ENCODE peak calls at places on chromosomes 5 and 9, in five cellular contexts. F is H1, W is GM12891, Z is HepG2, J is GM12878. X is an unnamed sample.

GRCh38 chr5:177496111-177497010 is 1.0 kb downstream of the PDLIM7 start:
- DNase-seq in F (no peak), W (peak; percentile 65), Z (peak; percentile 85), J (no peak), X (no peak)

GRCh38 chr5:91111473-91112238 is 271.5 kb downstream of the ARRDC3 start:
- DNase-seq in F (no peak), W (no peak), Z (no peak), J (no peak), X (no peak)

GRCh38 chr5:73545403-73545779 is 20.0 kb downstream of the ANKRA2 start:
- DNase-seq in F (no peak), W (no peak), Z (peak; percentile 66), J (no peak), X (no peak)

GRCh38 chr5:133744909-133745308 is 132.6 kb upstream of the FSTL4 start:
- DNase-seq in F (no peak), W (no peak), Z (no peak), J (no peak), X (no peak)

GRCh38 chr5:45765561-45765960 is 69.4 kb upstream of the HCN1 start:
- DNase-seq in F (no peak), W (no peak), Z (no peak), J (no peak), X (no peak)

GRCh38 chr5:74640450-74641013 is at the start of gene ENC1:
- DNase-seq in F (peak; percentile 87), W (peak; percentile 56), Z (peak; percentile 95), J (no peak), X (peak; percentile 55)

GRCh38 chr9:33510264-33511183 is 13.5 kb upstream of the ANKRD18B start:
- DNase-seq in F (no peak), W (peak; percentile 4), Z (no peak), J (no peak), X (no peak)

GRCh38 chr9:109440797-109441287 is 57.3 kb downstream of the PTPN3 start:
- DNase-seq in F (no peak), W (peak; percentile 50), Z (peak; percentile 82), J (no peak), X (no peak)

GRCh38 chr9:21994526-21994995 is at the start of gene CDKN2B-AS1:
- DNase-seq in F (no peak), W (no peak), Z (no peak), J (no peak), X (peak; percentile 46)

GRCh38 chr5:15082096-15082495 is 210.5 kb upstream of the ANKH start:
- DNase-seq in F (no peak), W (no peak), Z (no peak), J (no peak), X (no peak)

GRCh38 chr9:127682351-127683136 is 24.2 kb upstream of the CFAP157 start:
- DNase-seq in F (no peak), W (no peak), Z (no peak), J (no peak), X (no peak)

GRCh38 chr9:111632051-111632450 is 917 bp downstream of the DNAJC25 start:
- DNase-seq in F (no peak), W (no peak), Z (peak; percentile 23), J (no peak), X (no peak)

GRCh38 chr9:14092344-14092743 is 221.6 kb downstream of the NFIB start:
- DNase-seq in F (no peak), W (no peak), Z (no peak), J (no peak), X (no peak)

GRCh38 chr5:59040804-59041201 is 457.9 kb downstream of the RAB3C start:
- DNase-seq in F (no peak), W (no peak), Z (no peak), J (no peak), X (no peak)

GRCh38 chr5:13378073-13378472 is 566.4 kb downstream of the DNAH5 start:
- DNase-seq in F (no peak), W (no peak), Z (no peak), J (no peak), X (no peak)

GRCh38 chr5:133848306-133848924 is 120.0 kb downstream of the C5orf15 start:
- DNase-seq in F (no peak), W (no peak), Z (peak; percentile 20), J (no peak), X (no peak)

GRCh38 chr5:69308046-69308553 is 24.5 kb downstream of the CCDC125 start:
- DNase-seq in F (no peak), W (no peak), Z (no peak), J (no peak), X (no peak)

GRCh38 chr5:65778126-65778525 is 56.1 kb downstream of the NLN start:
- DNase-seq in F (no peak), W (no peak), Z (no peak), J (no peak), X (no peak)

GRCh38 chr9:20490246-20490834 is 132.0 kb downstream of the MLLT3 start:
- DNase-seq in F (no peak), W (no peak), Z (no peak), J (no peak), X (no peak)

GRCh38 chr9:85617271-85617670 is 124.5 kb downstream of the AGTPBP1 start:
- DNase-seq in F (no peak), W (no peak), Z (no peak), J (no peak), X (no peak)

GRCh38 chr5:81315336-81315735 is 13.9 kb downstream of the ZCCHC9 start:
- DNase-seq in F (no peak), W (no peak), Z (no peak), J (no peak), X (no peak)

GRCh38 chr5:42360641-42361320 is 62.5 kb upstream of the GHR start:
- DNase-seq in F (peak; percentile 43), W (no peak), Z (no peak), J (no peak), X (no peak)

GRCh38 chr5:42361321-42361688 is 61.9 kb upstream of the GHR start:
- DNase-seq in F (no peak), W (no peak), Z (no peak), J (no peak), X (no peak)

GRCh38 chr5:42366051-42366450 is 57.2 kb upstream of the GHR start:
- DNase-seq in F (no peak), W (no peak), Z (no peak), J (no peak), X (no peak)

DNA sequence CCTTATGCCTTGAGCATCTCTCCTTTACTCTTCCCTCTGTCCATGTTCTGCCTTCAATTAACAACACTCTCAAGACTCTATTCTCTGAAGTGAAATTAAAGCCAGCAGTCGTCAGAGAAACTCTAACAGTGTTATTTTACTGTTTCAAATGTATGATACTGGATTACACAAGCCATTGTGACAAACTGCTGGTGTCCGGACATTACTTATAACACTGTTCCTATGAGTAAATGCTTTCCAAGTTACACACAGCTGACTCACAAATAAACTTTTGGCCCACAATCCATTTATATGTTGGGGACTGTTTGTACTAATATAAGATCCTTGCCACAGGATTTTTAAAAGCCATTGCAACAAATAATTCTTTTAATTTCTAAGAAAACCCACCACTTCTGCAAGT is 63.2 kb upstream of the GHR start:
- DNase-seq in F (no peak), W (no peak), Z (no peak), J (no peak), X (no peak)
- TF ChIP-seq POLR2A in F (no peak), W (no peak), Z (no peak), J (no peak), X (no peak)

GRCh38 chr9:94610181-94610591 is 16.6 kb upstream of the FBP2 start:
- DNase-seq in F (no peak), W (no peak), Z (no peak), J (no peak), X (no peak)
- TF ChIP-seq POLR2AphosphoS5 in F (no peak), W (no peak), Z (no peak), J (no peak), X (no peak)

GRCh38 chr9:135704366-135704947 is 2.5 kb downstream of the KCNT1 start:
- DNase-seq in F (no peak), W (no peak), Z (no peak), J (no peak), X (no peak)
- TF ChIP-seq TAF1 in F (no peak), W (no peak), Z (no peak), J (no peak), X (no peak)

GRCh38 chr9:130692365-130692764 is 1.2 kb upstream of the EXOSC2 start:
- DNase-seq in F (peak; percentile 62), W (no peak), Z (no peak), J (no peak), X (no peak)

GRCh38 chr9:130689572-130689936 is 4.0 kb upstream of the EXOSC2 start:
- DNase-seq in F (no peak), W (no peak), Z (no peak), J (no peak), X (no peak)

GRCh38 chr9:130688070-130688469 is 5.5 kb upstream of the EXOSC2 start:
- DNase-seq in F (no peak), W (no peak), Z (no peak), J (no peak), X (no peak)

GRCh38 chr9:130687615-130688014 is 6.0 kb upstream of the EXOSC2 start:
- DNase-seq in F (no peak), W (no peak), Z (no peak), J (no peak), X (no peak)

GRCh38 chr9:130689937-130690700 is 3.5 kb upstream of the EXOSC2 start:
- DNase-seq in F (no peak), W (no peak), Z (peak; percentile 97), J (peak; percentile 53), X (no peak)
- TF ChIP-seq POLR2A in F (no peak), W (no peak), Z (peak; percentile 63), J (no peak), X (peak; percentile 32)

GRCh38 chr9:129558551-129559505 is 62.1 kb downstream of the C9orf50 start:
- DNase-seq in F (no peak), W (no peak), Z (peak; percentile 99), J (no peak), X (no peak)

GRCh38 chr9:129555512-129556203 is 65.2 kb downstream of the C9orf50 start:
- DNase-seq in F (no peak), W (no peak), Z (no peak), J (no peak), X (no peak)

GRCh38 chr9:129556576-129557191 is 64.2 kb downstream of the C9orf50 start:
- DNase-seq in F (no peak), W (no peak), Z (no peak), J (no peak), X (no peak)

GRCh38 chr9:129558063-129558550 is 62.8 kb downstream of the C9orf50 start:
- DNase-seq in F (no peak), W (no peak), Z (no peak), J (no peak), X (no peak)

DNA sequence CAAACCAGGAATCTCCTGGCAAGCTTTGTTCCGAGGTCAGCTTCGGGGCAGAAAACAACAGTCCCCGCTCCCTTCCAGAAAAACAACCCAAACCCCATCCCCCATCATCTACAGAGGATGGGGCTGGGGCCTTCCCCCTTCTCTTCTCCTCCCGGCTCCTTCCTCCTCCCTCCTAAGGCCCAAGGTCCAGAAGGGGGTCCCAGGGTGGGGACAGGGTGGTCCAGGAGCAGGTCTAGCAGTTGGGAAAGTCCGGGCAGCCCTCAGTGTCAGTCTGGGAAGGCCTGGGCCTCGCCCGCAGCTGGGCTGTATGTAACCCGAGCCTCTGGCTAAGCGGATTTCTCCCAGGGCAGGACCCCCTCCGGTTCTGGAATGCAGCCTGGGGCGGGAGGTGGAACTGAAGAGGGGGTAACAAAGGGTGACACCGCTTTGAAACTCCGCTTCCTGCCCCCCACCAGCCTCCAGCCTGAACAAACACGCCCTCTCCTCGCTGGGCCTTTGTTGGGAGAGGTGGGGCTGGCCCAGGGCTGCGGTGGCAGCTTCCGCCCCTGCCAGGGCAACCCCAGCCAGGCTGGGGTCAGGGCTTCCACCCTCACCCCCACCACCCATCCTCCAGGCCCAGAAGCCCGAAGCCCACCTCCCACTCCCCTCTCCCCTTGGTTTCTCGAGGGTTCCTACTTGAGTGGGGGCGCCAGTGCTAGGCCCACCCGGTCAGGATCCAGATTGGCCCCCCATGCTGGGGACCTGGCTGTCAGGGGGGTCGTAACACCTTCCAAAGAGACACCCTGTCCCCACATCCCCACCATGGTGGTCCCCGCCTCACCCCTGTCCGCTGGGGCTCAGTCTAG is 63.5 kb downstream of the C9orf50 start:
- DNase-seq in F (peak; percentile 96), W (no peak), Z (peak; percentile 97), J (no peak), X (no peak)
- TF ChIP-seq POLR2AphosphoS5 in F (no peak), W (no peak), Z (peak; percentile 89), J (no peak), X (no peak)

X was measured in GM12892.